ENCODE peak calls at places on chromosomes 1 and 21, in eight cellular contexts. B is adrenal gland, I is mucosa of descending colon, K is trophoblast cell, J is H9, T is uterus, Y is psoas muscle, W is endothelial cell of umbilical vein. D is an unnamed sample.

GRCh38 chr21:45043541-45044020 is 30.8 kb upstream of the ADARB1 start:
- DNase-seq in B (no peak), I (no peak), K (no peak), J (no peak), T (no peak), Y (no peak), W (no peak), D (no peak)

GRCh38 chr1:44423706-44424546 is 18.9 kb downstream of the RNF220 start:
- DNase-seq in B (peak; percentile 34), I (peak; percentile 43), K (no peak), J (no peak), T (peak; percentile 56), Y (no peak), W (peak; percentile 50), D (peak; percentile 87)

GRCh38 chr21:37793660-37794059 is 122.6 kb downstream of the KCNJ6 start:
- DNase-seq in B (no peak), I (no peak), K (no peak), J (no peak), T (no peak), Y (no peak), W (no peak), D (no peak)

GRCh38 chr1:1748686-1749321 is 24.6 kb upstream of the CDK11A start:
- DNase-seq in B (no peak), I (no peak), K (no peak), J (no peak), T (no peak), Y (no peak), W (no peak), D (no peak)

GRCh38 chr1:25797939-25798338 is 2.1 kb upstream of the SELENON start:
- DNase-seq in B (peak; percentile 50), I (peak; percentile 65), K (peak; percentile 40), J (peak; percentile 84), T (no peak), Y (no peak), W (no peak), D (no peak)

GRCh38 chr1:59452026-59452425 is 155.1 kb downstream of the FGGY start:
- DNase-seq in B (no peak), I (no peak), K (peak; percentile 68), J (no peak), T (no peak), Y (no peak), W (no peak), D (no peak)

GRCh38 chr1:33030575-33030974 is 6.1 kb downstream of the AK2 start:
- DNase-seq in B (no peak), I (no peak), K (no peak), J (no peak), T (no peak), Y (no peak), W (no peak), D (no peak)

GRCh38 chr21:32826317-32827167 is 55.0 kb upstream of the PAXBP1 start:
- DNase-seq in B (peak; percentile 54), I (no peak), K (peak; percentile 79), J (peak; percentile 57), T (peak; percentile 31), Y (no peak), W (peak; percentile 64), D (no peak)

GRCh38 chr21:21401444-21401843 is 403.2 kb downstream of the NCAM2 start:
- DNase-seq in B (no peak), I (no peak), K (no peak), J (no peak), T (no peak), Y (no peak), W (no peak), D (no peak)

DNA sequence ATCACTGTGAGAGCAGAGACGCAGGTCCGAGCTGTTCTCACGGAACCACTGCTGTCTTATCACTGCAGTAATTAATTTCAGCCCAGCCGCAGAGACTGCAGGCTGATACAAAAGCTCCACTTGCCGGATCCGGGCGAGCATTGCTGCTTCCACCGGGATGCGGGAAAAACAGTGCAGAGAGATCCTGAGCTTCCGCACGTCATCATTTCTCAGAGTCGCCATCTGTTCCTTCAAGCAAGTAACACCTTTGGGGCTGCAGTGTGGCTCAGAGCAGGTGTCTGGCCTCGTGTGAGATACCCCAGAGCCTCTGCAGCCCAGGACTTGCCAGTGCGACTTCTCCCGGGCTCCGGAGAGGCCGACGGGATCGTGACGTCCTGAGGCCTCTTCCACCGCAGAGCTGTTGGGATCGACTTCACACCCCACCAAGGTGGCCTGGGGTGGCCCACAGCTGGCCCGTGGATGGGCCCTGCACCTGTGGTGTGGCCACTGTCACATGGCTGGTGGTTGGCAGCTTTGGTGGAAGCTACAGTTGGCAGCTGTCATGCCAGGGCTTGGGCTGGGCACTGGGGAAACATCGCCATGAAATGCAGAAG is 92.4 kb upstream of the ACTRT2 start:
- DNase-seq in B (no peak), I (no peak), K (no peak), J (no peak), T (no peak), Y (no peak), W (no peak), D (no peak)
- H3K9me3 ChIP-seq in B (no peaks in the 10 kb centered on the region), I (no peaks in the 10 kb centered on the region), K (peaks cover 52% of the 10 kb centered on the region), J (peaks cover 74% of the 10 kb centered on the region), T (no peaks in the 10 kb centered on the region), Y (no peaks in the 10 kb centered on the region), W (peaks cover 12% of the 10 kb centered on the region), D (no peaks in the 10 kb centered on the region)

DNA sequence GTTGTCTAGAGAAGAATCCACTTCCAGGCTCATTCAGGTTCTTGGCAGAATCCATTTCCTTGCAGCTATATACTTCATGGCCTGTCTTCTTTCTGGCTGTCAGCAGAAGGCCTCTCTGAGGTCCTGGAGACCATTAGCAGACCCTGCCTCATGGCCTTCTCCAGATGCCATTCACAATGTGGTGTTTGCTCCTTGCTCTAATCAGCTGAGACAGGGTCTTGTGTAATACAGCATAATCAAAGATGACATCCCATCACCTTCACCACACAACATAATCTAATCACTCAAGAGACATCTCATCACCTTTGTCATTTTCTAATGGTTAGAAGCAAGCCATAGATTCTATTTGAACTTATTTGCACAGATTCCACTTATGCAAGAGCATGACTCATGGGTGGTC is 403.9 kb upstream of the LRRC7 start:
- DNase-seq in B (no peak), I (no peak), K (no peak), J (no peak), T (no peak), Y (no peak), W (no peak), D (no peak)
- H3K9me3 ChIP-seq in B (no peaks in the 10 kb centered on the region), I (no peaks in the 10 kb centered on the region), K (no peaks in the 10 kb centered on the region), J (no peaks in the 10 kb centered on the region), T (no peaks in the 10 kb centered on the region), Y (no peaks in the 10 kb centered on the region), W (no peaks in the 10 kb centered on the region), D (no peaks in the 10 kb centered on the region)

GRCh38 chr1:41740630-41741239 is 178.0 kb downstream of the HIVEP3 start:
- DNase-seq in B (no peak), I (no peak), K (no peak), J (no peak), T (no peak), Y (no peak), W (no peak), D (no peak)

GRCh38 chr1:41740058-41740457 is 178.7 kb downstream of the HIVEP3 start:
- DNase-seq in B (no peak), I (no peak), K (no peak), J (no peak), T (no peak), Y (no peak), W (no peak), D (no peak)

GRCh38 chr1:41738010-41738409 is 180.7 kb downstream of the HIVEP3 start:
- DNase-seq in B (no peak), I (no peak), K (no peak), J (no peak), T (no peak), Y (no peak), W (no peak), D (no peak)

GRCh38 chr1:41738475-41738874 is 180.2 kb downstream of the HIVEP3 start:
- DNase-seq in B (no peak), I (no peak), K (no peak), J (no peak), T (no peak), Y (no peak), W (no peak), D (no peak)

DNA sequence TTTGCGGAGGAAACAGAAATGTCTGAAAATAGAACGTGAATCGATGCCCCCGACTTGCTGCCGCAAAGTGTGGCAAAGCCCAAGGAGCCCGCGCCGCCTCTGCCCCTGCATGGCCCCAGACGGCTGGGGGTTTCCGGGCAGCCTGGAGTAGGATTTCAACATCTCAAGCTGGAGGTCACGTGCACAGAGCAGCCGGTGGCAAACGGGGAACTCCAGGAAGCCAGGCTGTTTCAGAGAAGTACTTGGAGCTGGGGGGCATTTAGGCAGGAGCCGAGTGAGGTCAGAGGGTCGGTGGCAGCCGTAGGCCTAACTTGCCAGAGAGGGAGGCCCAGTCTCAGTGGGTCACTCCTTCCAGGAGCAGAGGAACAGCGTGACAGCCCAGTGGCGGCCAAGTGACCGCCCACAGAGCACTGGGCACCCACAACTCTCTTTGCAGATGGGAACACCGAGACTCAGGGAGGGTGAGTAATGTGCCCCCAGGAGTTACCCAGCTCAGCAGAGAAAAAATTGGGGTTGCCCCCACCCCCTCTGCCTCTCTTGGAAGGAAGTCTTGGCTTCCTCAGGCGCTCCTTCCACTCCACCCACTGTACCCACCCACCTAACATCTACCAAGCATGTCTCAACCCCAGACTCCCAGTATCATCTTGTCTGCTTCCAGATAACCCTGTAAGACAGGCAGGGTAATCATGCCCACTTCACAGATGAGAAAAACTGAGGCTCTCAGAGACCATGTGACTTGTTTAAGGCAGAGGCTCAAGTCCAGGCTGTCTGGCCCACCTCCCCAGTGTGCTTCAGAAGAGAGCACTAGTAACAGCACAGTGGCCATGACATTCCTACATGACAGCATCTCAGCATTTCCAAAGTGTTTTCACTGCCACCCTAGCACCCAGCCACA is 179.4 kb downstream of the HIVEP3 start:
- DNase-seq in B (peak; percentile 71), I (peak; percentile 63), K (peak; percentile 68), J (no peak), T (peak; percentile 39), Y (peak; percentile 77), W (peak; percentile 68), D (peak; percentile 88)
- H3K9me3 ChIP-seq in B (no peaks in the 10 kb centered on the region), I (no peaks in the 10 kb centered on the region), K (peaks cover 2% of the 10 kb centered on the region), J (no peaks in the 10 kb centered on the region), T (no peaks in the 10 kb centered on the region), Y (no peaks in the 10 kb centered on the region), W (no peaks in the 10 kb centered on the region), D (no peaks in the 10 kb centered on the region)

DNA sequence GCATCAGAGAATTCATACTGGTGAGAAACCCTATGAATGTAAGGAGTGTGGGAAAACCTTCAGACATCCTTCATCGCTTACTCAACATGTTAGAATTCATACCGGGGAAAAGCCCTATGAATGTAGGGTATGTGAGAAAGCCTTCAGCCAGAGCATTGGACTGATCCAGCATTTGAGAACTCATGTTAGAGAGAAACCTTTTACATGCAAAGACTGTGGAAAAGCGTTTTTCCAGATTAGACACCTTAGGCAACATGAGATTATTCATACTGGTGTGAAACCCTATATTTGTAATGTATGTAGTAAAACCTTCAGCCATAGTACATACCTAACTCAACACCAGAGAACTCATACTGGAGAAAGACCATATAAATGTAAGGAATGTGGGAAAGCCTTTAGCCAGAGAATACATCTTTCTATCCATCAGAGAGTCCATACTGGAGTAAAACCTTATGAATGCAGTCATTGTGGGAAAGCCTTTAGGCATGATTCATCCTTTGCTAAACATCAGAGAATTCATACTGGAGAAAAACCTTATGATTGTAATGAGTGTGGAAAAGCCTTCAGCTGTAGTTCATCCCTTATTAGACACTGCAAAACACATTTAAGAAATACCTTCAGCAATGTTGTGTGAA is 12.8 kb downstream of the ZFP69B start:
- DNase-seq in B (no peak), I (no peak), K (no peak), J (no peak), T (no peak), Y (no peak), W (no peak), D (no peak)
- H3K9me3 ChIP-seq in B (peaks cover 6% of the 10 kb centered on the region), I (peaks cover 100% of the 10 kb centered on the region), K (peaks cover 22% of the 10 kb centered on the region), J (peaks cover 89% of the 10 kb centered on the region), T (peaks cover 64% of the 10 kb centered on the region), Y (peaks cover 85% of the 10 kb centered on the region), W (peaks cover 15% of the 10 kb centered on the region), D (peaks cover 59% of the 10 kb centered on the region)

GRCh38 chr1:239678181-239678580 is 291.8 kb downstream of the CHRM3 start:
- DNase-seq in B (no peak), I (no peak), K (peak; percentile 83), J (no peak), T (no peak), Y (no peak), W (no peak), D (no peak)
- H3K9me3 ChIP-seq in B (no peaks in the 10 kb centered on the region), I (no peaks in the 10 kb centered on the region), K (no peaks in the 10 kb centered on the region), J (no peaks in the 10 kb centered on the region), T (no peaks in the 10 kb centered on the region), Y (no peaks in the 10 kb centered on the region), W (peaks cover 3% of the 10 kb centered on the region), D (no peaks in the 10 kb centered on the region)

D was measured in lung.